ENCODE peak calls at places on chromosomes 2 and 18, in five cellular contexts. One of them, this sample, is unnamed.

GRCh38 chr2:68747918-68748317 is 13.3 kb downstream of the ARHGAP25 start:
- DNase-seq in NT2/D1: no peak
- DNase-seq in adipocyte: no peak
- DNase-seq in kidney: no peak
- DNase-seq in endothelial cell of umbilical vein: no peak
- DNase-seq in this sample: no peak

GRCh38 chr2:96739051-96739632 is 722 bp downstream of the LMAN2L start:
- DNase-seq in NT2/D1: no peak
- DNase-seq in adipocyte: peak; percentile 8
- DNase-seq in kidney: no peak
- DNase-seq in endothelial cell of umbilical vein: no peak
- DNase-seq in this sample: no peak

GRCh38 chr18:3059272-3059671 is 46.3 kb upstream of the LPIN2 start:
- DNase-seq in NT2/D1: no peak
- DNase-seq in adipocyte: no peak
- DNase-seq in kidney: no peak
- DNase-seq in endothelial cell of umbilical vein: no peak
- DNase-seq in this sample: no peak

GRCh38 chr2:10654069-10654468 is 35.7 kb downstream of the NOL10 start:
- DNase-seq in NT2/D1: no peak
- DNase-seq in adipocyte: peak; percentile 3
- DNase-seq in kidney: no peak
- DNase-seq in endothelial cell of umbilical vein: peak; percentile 57
- DNase-seq in this sample: peak; percentile 78

GRCh38 chr18:70973626-70974025 is 684.8 kb downstream of the SOCS6 start:
- DNase-seq in NT2/D1: no peak
- DNase-seq in adipocyte: no peak
- DNase-seq in kidney: no peak
- DNase-seq in endothelial cell of umbilical vein: no peak
- DNase-seq in this sample: no peak

GRCh38 chr2:769771-770170 is 92.6 kb upstream of the TMEM18 start:
- DNase-seq in NT2/D1: no peak
- DNase-seq in adipocyte: no peak
- DNase-seq in kidney: no peak
- DNase-seq in endothelial cell of umbilical vein: no peak
- DNase-seq in this sample: no peak

GRCh38 chr18:52677991-52678390 is 338.0 kb downstream of the DCC start:
- DNase-seq in NT2/D1: no peak
- DNase-seq in adipocyte: no peak
- DNase-seq in kidney: no peak
- DNase-seq in endothelial cell of umbilical vein: no peak
- DNase-seq in this sample: no peak

GRCh38 chr2:217949448-217949847 is 53.3 kb downstream of the TNS1 start:
- DNase-seq in NT2/D1: no peak
- DNase-seq in adipocyte: no peak
- DNase-seq in kidney: no peak
- DNase-seq in endothelial cell of umbilical vein: no peak
- DNase-seq in this sample: no peak

GRCh38 chr2:143171817-143172216 is 42.6 kb downstream of the ARHGAP15 start:
- DNase-seq in NT2/D1: no peak
- DNase-seq in adipocyte: peak; percentile 41
- DNase-seq in kidney: no peak
- DNase-seq in endothelial cell of umbilical vein: no peak
- DNase-seq in this sample: peak; percentile 16

GRCh38 chr2:18209934-18210639 is 331.6 kb downstream of the KCNS3 start:
- DNase-seq in NT2/D1: no peak
- DNase-seq in adipocyte: peak; percentile 51
- DNase-seq in kidney: no peak
- DNase-seq in endothelial cell of umbilical vein: peak; percentile 80
- DNase-seq in this sample: peak; percentile 99

GRCh38 chr2:9565436-9566153 is 10.0 kb upstream of the ADAM17 start:
- DNase-seq in NT2/D1: no peak
- DNase-seq in adipocyte: peak; percentile 97
- DNase-seq in kidney: peak; percentile 79
- DNase-seq in endothelial cell of umbilical vein: peak; percentile 94
- DNase-seq in this sample: peak; percentile 95

GRCh38 chr2:224570328-224570993 is 14.7 kb downstream of the CUL3 start:
- DNase-seq in NT2/D1: no peak
- DNase-seq in adipocyte: peak; percentile 54
- DNase-seq in kidney: no peak
- DNase-seq in endothelial cell of umbilical vein: no peak
- DNase-seq in this sample: peak; percentile 75

GRCh38 chr2:172339431-172340010 is 87.9 kb upstream of the ITGA6 start:
- DNase-seq in NT2/D1: no peak
- DNase-seq in adipocyte: peak; percentile 39
- DNase-seq in kidney: no peak
- DNase-seq in endothelial cell of umbilical vein: peak; percentile 29
- DNase-seq in this sample: peak; percentile 36

GRCh38 chr2:2577366-2577765 is 246.3 kb upstream of the MYT1L start:
- DNase-seq in NT2/D1: no peak
- DNase-seq in adipocyte: no peak
- DNase-seq in kidney: no peak
- DNase-seq in endothelial cell of umbilical vein: no peak
- DNase-seq in this sample: no peak

GRCh38 chr2:69994166-69994565 is 32.7 kb upstream of the ASPRV1 start:
- DNase-seq in NT2/D1: no peak
- DNase-seq in adipocyte: no peak
- DNase-seq in kidney: peak; percentile 25
- DNase-seq in endothelial cell of umbilical vein: no peak
- DNase-seq in this sample: no peak

GRCh38 chr2:171957061-171957460 is 34.8 kb downstream of the HAT1 start:
- DNase-seq in NT2/D1: no peak
- DNase-seq in adipocyte: peak; percentile 7
- DNase-seq in kidney: no peak
- DNase-seq in endothelial cell of umbilical vein: no peak
- DNase-seq in this sample: peak; percentile 6

GRCh38 chr18:1840878-1841277 is 730.4 kb downstream of the METTL4 start:
- DNase-seq in NT2/D1: no peak
- DNase-seq in adipocyte: no peak
- DNase-seq in kidney: no peak
- DNase-seq in endothelial cell of umbilical vein: no peak
- DNase-seq in this sample: no peak

GRCh38 chr2:26541401-26542193 is 63.7 kb upstream of the OTOF start:
- DNase-seq in NT2/D1: no peak
- DNase-seq in adipocyte: no peak
- DNase-seq in kidney: no peak
- DNase-seq in endothelial cell of umbilical vein: no peak
- DNase-seq in this sample: no peak

GRCh38 chr2:10222-10875 is 36.0 kb downstream of the FAM110C start:
- DNase-seq in NT2/D1: no peak
- DNase-seq in adipocyte: peak; percentile 17
- DNase-seq in kidney: peak; percentile 81
- DNase-seq in endothelial cell of umbilical vein: peak; percentile 1
- DNase-seq in this sample: peak; percentile 11

DNA sequence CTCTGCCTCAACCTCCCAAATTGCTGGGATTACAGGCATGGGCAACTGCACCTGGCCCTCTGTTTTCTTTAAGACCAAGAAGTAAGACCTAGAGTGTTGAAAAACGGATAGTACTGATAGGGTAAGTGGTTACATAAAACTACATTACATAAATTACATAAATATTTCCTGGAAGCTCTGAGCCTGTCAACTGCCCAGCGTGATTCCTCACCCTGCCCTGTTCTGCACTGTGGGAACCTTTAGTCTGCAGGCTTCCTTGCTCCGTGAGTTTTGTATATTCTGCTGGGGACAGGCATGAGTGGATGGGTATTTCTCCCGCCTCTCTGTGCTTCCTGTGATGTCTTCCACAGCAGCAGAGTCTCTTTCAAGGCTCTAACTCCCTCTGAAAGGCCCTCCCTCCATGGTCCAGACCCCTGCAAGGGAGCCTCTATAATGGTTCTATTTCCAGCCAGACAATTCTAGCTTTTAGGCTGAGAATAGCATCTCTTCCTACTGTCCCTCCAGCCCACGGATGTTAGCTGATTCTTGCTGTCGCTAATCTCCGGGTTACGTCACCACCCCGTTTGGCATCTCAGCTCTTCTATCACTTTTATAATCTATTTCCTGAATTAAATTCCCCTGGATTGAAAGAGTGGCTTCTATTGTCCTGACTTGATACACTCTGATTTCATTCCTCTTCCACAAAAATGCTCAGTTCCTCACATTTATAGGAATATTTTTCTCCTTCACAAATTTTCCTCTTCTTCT is 49.5 kb upstream of the PLEKHM3 start:
- DNase-seq in NT2/D1: no peak
- DNase-seq in adipocyte: no peak
- DNase-seq in kidney: no peak
- DNase-seq in endothelial cell of umbilical vein: no peak
- DNase-seq in this sample: no peak
- H3K9ac ChIP-seq in NT2/D1: no peak overlapping the region
- H3K9ac ChIP-seq in adipocyte: no peak overlapping the region
- H3K9ac ChIP-seq in kidney: no peak overlapping the region
- H3K9ac ChIP-seq in endothelial cell of umbilical vein: no peak overlapping the region
- H3K9ac ChIP-seq in this sample: no peak overlapping the region

GRCh38 chr2:237896507-237896892 is 37.1 kb downstream of the RAMP1 start:
- DNase-seq in NT2/D1: no peak
- DNase-seq in adipocyte: peak; percentile 34
- DNase-seq in kidney: no peak
- DNase-seq in endothelial cell of umbilical vein: no peak
- DNase-seq in this sample: peak; percentile 21

GRCh38 chr2:237896941-237897340 is 37.5 kb downstream of the RAMP1 start:
- DNase-seq in NT2/D1: no peak
- DNase-seq in adipocyte: no peak
- DNase-seq in kidney: peak; percentile 63
- DNase-seq in endothelial cell of umbilical vein: no peak
- DNase-seq in this sample: no peak

GRCh38 chr2:237894396-237894979 is 35.1 kb downstream of the RAMP1 start:
- DNase-seq in NT2/D1: no peak
- DNase-seq in adipocyte: no peak
- DNase-seq in kidney: peak; percentile 56
- DNase-seq in endothelial cell of umbilical vein: no peak
- DNase-seq in this sample: no peak

GRCh38 chr2:237895544-237896506 is 36.4 kb downstream of the RAMP1 start:
- DNase-seq in NT2/D1: no peak
- DNase-seq in adipocyte: peak; percentile 38
- DNase-seq in kidney: peak; percentile 71
- DNase-seq in endothelial cell of umbilical vein: no peak
- DNase-seq in this sample: no peak

DNA sequence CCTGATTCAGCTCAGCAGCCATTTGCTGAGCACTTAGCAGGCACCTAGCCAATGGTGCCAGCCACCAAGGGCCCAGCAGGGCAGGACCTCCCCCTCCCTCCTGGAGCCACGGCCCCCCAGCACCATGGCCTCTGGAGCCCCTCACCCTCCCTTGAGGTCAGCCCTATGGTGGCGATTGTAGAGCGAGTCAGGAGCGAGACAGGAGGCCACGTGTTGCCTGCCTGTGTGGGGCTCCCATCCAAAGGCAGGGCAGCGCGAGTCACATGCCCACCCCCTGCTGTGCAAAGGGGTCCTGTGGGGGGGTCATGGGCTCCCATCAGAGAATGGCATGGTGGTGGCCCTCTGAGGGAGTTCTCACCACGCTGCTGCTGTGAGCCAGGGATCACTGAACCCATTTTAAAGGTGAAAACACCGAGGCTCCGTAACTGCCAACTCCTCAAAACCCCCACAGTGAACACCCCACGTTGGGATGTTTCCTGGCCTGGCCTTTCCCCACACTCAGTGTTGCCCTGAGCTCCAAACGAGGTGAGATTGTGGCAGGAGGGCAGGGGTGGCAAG is 35.6 kb downstream of the RAMP1 start:
- DNase-seq in NT2/D1: no peak
- DNase-seq in adipocyte: no peak
- DNase-seq in kidney: peak; percentile 49
- DNase-seq in endothelial cell of umbilical vein: no peak
- DNase-seq in this sample: no peak
- H3K9ac ChIP-seq in NT2/D1: no peak overlapping the region
- H3K9ac ChIP-seq in adipocyte: no peak overlapping the region
- H3K9ac ChIP-seq in kidney: no peak overlapping the region
- H3K9ac ChIP-seq in endothelial cell of umbilical vein: no peak overlapping the region
- H3K9ac ChIP-seq in this sample: no peak overlapping the region

DNA sequence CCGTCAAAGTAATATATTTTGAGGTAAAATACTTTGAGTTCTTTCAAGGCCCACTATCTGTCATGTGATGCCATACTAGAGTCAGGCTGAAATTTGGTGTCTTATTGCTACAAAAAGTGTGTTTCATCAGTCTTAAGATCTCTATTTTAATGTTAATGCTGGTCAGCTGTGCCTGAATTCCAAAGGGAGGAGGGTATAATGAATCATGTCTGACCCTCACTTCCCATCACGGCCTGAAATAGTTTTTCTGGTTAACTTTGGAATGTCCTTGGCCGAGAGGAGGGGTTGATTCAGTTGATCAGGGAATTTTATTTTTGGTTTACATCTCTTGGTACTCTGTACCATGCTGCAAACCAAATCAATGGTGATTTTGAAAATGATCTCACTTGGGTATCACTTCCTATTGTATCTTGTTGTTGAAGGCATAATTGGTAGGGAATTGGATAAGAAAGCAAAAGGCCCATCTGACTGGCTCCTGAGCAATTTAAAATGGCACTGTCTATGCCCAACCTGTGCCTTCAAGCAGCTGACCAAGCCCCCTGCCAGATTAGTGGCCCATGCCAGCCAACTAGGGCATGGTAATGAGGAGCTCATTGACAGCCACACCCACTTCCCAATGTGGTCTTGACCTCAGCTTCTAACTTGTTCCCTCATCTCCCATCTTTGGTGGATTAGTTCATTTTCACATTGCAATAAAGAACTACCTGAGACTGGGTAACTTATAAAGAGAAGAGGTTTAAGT is 6.1 kb upstream of the SLC35F5 start:
- DNase-seq in NT2/D1: no peak
- DNase-seq in adipocyte: peak; percentile 87
- DNase-seq in kidney: no peak
- DNase-seq in endothelial cell of umbilical vein: peak; percentile 31
- DNase-seq in this sample: peak; percentile 91
- H3K9ac ChIP-seq in NT2/D1: no peak overlapping the region
- H3K9ac ChIP-seq in adipocyte: peak overlapping the region; percentile 69
- H3K9ac ChIP-seq in kidney: no peak overlapping the region
- H3K9ac ChIP-seq in endothelial cell of umbilical vein: no peak overlapping the region
- H3K9ac ChIP-seq in this sample: no peak overlapping the region

GRCh38 chr2:241356871-241357260 is 781 bp downstream of the FARP2 start:
- DNase-seq in NT2/D1: no peak
- DNase-seq in adipocyte: peak; percentile 33
- DNase-seq in kidney: no peak
- DNase-seq in endothelial cell of umbilical vein: no peak
- DNase-seq in this sample: no peak

GRCh38 chr2:241359481-241360045 is 3.5 kb downstream of the FARP2 start:
- DNase-seq in NT2/D1: no peak
- DNase-seq in adipocyte: no peak
- DNase-seq in kidney: no peak
- DNase-seq in endothelial cell of umbilical vein: no peak
- DNase-seq in this sample: no peak

GRCh38 chr2:241357531-241357930 is 1.4 kb downstream of the FARP2 start:
- DNase-seq in NT2/D1: no peak
- DNase-seq in adipocyte: no peak
- DNase-seq in kidney: no peak
- DNase-seq in endothelial cell of umbilical vein: no peak
- DNase-seq in this sample: no peak

GRCh38 chr2:241355983-241356870 is at the start of gene FARP2:
- DNase-seq in NT2/D1: peak; percentile 97
- DNase-seq in adipocyte: peak; percentile 100
- DNase-seq in kidney: peak; percentile 100
- DNase-seq in endothelial cell of umbilical vein: peak; percentile 99
- DNase-seq in this sample: peak; percentile 99

DNA sequence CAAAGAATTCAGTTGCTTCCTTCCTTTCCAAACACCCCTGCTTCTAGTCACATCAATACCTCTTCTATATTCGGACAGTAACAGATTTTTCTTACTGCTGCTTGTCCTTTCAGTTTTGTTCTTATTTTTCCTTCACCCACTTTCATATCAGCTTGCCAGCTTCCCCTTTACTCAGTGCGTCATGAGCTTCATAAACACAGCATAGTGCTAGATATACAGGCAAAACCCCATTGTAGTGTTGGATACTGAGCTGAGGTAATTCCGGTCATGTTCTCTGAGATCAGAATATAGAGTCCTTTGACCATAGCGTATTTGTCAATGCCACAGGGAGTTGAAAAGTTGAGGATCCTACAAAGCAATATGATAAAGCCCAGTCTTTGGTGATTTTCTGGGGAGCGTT is 2.4 kb downstream of the FARP2 start:
- DNase-seq in NT2/D1: no peak
- DNase-seq in adipocyte: no peak
- DNase-seq in kidney: no peak
- DNase-seq in endothelial cell of umbilical vein: peak; percentile 89
- DNase-seq in this sample: no peak
- H3K9ac ChIP-seq in NT2/D1: no peak overlapping the region
- H3K9ac ChIP-seq in adipocyte: peak overlapping the region; percentile 16
- H3K9ac ChIP-seq in kidney: peak overlapping the region; percentile 9
- H3K9ac ChIP-seq in endothelial cell of umbilical vein: peak overlapping the region; percentile 42
- H3K9ac ChIP-seq in this sample: no peak overlapping the region

This sample was measured in fibroblast of lung.